ENCODE peak calls at places on chromosomes 1 and 21, in four cellular contexts. C is HCT116, R is K562, V is HepG2. P is an unnamed sample.
A peak's percentile ranks its signal among the peaks of the same experiment; 100 is the strongest.

GRCh38 chr1:178724734-178725602 is at the start of gene RALGPS2:
- DNase-seq in C (no peak), R (peak; percentile 84), V (peak; percentile 58), P (no peak)

GRCh38 chr1:160007577-160008200 is 24.1 kb downstream of the PIGM start:
- DNase-seq in C (peak; percentile 31), R (peak; percentile 54), V (peak; percentile 41), P (no peak)

GRCh38 chr1:193916452-193916851 is 730.0 kb upstream of the B3GALT2 start:
- DNase-seq in C (no peak), R (no peak), V (no peak), P (no peak)

GRCh38 chr1:152392909-152393308 is 21.2 kb downstream of the CRNN start:
- DNase-seq in C (no peak), R (no peak), V (no peak), P (no peak)

GRCh38 chr1:23168079-23168461 is 586 bp downstream of the LUZP1 start:
- DNase-seq in C (no peak), R (peak; percentile 42), V (no peak), P (no peak)

GRCh38 chr1:12650001-12650421 is 6.1 kb downstream of the AADACL4 start:
- DNase-seq in C (no peak), R (no peak), V (no peak), P (no peak)

GRCh38 chr21:33047231-33047630 is 21.5 kb downstream of the OLIG2 start:
- DNase-seq in C (no peak), R (no peak), V (no peak), P (no peak)

GRCh38 chr1:205954819-205955404 is 11.7 kb upstream of the SLC26A9 start:
- DNase-seq in C (no peak), R (no peak), V (no peak), P (no peak)

GRCh38 chr1:236558069-236558468 is 34.3 kb downstream of the LGALS8 start:
- DNase-seq in C (no peak), R (no peak), V (no peak), P (no peak)

GRCh38 chr1:231419738-231420298 is 2.3 kb downstream of the EGLN1 start:
- DNase-seq in C (no peak), R (peak; percentile 31), V (no peak), P (no peak)

GRCh38 chr1:231421616-231421970 is 494 bp downstream of the EGLN1 start:
- DNase-seq in C (no peak), R (no peak), V (no peak), P (no peak)

GRCh38 chr1:231420959-231421615 is 1.0 kb downstream of the EGLN1 start:
- DNase-seq in C (no peak), R (peak; percentile 83), V (no peak), P (no peak)

GRCh38 chr1:231419147-231419546 is 2.9 kb downstream of the EGLN1 start:
- DNase-seq in C (no peak), R (no peak), V (no peak), P (no peak)

GRCh38 chr1:231420299-231420958 is 1.7 kb downstream of the EGLN1 start:
- DNase-seq in C (no peak), R (peak; percentile 35), V (no peak), P (no peak)
- TF ChIP-seq TCF7L2 in C (no peak), R (no peak), V (no peak), P (no peak)

DNA sequence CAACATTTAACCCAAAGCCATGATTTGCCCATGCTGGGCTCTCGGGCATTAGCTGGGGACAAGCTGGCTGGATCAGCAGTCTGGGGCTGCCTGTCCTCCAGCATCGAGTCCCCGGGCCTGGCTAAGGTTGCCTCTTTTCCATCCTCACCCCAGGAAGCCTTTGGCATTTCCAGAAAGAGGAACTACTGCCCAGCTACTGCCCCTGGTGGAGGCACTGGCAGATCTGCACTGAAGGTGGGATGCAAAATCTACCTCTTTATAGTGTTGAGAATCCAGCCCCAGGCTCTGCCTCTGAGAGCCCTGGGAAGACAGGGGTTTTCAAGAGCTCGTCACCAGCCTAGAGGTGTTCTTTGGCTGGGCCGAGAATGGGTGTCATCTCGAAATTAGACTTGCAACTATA is 635.9 kb downstream of the MATN1 start:
- DNase-seq in C (no peak), R (no peak), V (peak; percentile 6), P (no peak)
- TF ChIP-seq CTCF in C (peak; percentile 21), R (no peak), V (no peak), P (no peak)

DNA sequence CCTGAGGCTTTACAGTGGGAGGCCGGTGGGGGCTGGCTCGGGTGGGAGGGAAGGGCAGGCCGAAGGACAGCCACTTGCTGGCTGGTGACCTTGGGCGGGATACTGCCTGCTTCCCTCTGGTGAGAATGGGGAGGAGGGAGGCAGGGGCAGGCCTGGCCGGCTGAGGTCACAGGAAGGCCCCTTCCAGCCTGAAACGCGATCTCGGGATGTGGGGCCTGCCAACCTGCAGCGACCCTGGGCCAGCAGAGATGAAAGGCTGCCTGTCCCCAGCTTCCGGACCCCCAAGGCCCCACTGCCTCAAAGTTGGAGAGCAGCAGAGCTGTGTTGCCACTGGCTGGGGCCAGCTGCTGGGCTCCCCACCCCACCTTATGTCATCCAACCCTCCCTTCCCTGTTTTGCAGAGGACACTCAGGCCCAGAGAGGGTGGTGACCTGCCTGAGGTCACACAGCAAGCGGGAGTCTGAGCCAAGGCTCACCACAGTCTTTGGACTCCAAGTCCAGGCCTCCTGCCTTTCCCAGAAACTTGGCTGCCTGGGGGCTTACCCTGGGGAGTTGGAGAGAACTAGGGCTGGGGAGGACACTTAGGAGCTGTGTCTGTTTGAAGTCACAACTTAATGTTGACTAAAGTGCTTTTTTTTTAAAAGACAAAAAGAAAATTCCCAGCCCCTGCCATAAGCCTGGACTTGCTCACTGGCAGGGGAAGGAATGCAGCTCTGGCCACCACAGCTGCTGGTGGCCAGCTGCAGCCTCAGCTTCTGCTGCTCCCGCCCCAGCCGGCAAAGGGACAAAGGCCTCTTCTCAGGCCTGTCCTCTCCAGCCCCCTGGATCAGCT is 14.8 kb upstream of the WASF2 start:
- DNase-seq in C (no peak), R (peak; percentile 57), V (peak; percentile 92), P (no peak)
- TF ChIP-seq TCF7L2 in C (no peak), R (no peak), V (no peak), P (no peak)

DNA sequence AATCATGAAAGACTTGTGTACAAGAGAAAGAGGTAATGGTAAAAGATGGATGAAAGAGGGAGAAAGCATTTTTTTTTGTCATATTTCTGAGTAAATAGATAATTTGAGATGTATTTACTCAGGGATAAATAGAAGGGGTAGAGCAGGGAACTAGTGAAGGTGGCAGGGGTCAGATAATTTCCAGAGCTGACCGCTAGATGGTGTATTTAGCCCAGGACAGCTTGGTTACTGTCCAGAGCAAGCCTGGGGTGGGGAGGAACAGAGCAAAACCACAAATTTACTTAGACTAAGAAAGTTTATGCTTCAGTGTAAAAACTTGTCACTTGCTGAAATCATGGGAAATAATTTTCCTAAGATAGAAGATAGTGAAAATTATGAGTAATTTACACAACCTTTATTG is 91.5 kb downstream of the XCL2 start:
- DNase-seq in C (no peak), R (peak; percentile 60), V (no peak), P (no peak)
- TF ChIP-seq CTCF in C (peak; percentile 15), R (peak; percentile 72), V (no peak), P (peak; percentile 51)

DNA sequence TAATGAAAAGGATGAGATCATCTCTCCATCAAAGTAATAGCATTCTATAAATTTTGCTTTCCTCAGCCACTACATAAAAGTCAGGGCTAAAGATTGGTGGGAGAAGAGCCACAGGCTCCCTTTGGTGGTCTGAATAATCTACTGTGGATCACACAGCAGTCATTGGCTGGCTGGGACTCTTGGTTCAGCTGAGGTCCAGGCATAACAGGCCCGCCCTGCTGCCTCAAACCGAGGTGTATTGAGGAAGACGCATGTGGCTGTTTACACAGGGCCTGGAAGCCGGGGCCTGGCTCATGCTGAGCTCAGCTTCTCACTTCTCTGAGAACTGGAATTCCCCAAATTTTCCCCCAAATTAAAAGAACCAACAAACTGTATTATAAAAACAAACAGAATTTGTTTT is 139.2 kb downstream of the PTPRC start:
- DNase-seq in C (no peak), R (no peak), V (no peak), P (no peak)
- TF ChIP-seq TCF7L2 in C (no peak), R (no peak), V (no peak), P (no peak)

DNA sequence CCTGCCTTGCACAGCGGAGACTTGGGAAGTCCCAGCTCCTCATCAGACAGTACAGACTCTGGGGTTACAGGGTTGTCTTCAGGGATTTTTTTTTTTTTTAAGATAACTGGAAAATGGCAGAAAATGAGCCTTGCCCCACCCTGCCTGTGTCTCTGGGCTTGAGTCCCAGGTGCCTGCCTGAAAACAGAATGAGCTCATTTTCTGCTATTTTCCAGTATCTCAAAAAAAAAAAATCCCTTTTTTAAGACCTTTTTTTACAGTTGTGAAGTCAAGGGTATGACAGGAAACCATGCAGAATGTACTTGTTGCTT is 10.1 kb downstream of the SLX9 start:
- DNase-seq in C (no peak), R (no peak), V (no peak), P (no peak)
- TF ChIP-seq CTCF in C (no peak), R (no peak), V (no peak), P (no peak)

GRCh38 chr1:201759194-201759814 is 69.7 kb upstream of the IPO9 start:
- DNase-seq in C (no peak), R (no peak), V (no peak), P (no peak)
- TF ChIP-seq TCF7L2 in C (no peak), R (no peak), V (no peak), P (no peak)

DNA sequence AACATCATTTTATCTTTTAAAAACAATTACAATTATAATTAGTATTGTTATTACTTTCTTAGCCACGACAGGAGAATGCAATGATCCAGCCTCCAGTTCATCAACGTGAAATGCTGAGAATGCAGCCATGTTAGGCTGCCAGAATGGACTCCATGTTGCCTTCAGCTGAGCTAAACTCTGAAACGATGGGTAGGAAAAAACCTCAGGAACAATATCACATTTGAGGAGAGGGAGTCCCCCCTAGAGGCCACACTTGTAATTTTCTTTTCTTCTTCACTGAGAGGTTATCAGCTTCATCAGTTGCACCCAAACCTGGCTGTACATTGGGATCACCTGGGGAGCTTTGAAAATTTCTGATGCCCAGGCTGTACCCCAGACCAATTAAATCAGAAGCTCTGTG is 34.6 kb upstream of the DNAH14 start:
- DNase-seq in C (peak; percentile 18), R (peak; percentile 19), V (peak; percentile 7), P (no peak)
- TF ChIP-seq CTCF in C (peak; percentile 28), R (peak; percentile 44), V (peak; percentile 40), P (peak; percentile 50)